ENCODE peak calls at places on chromosomes 6 and 20, in eight cellular contexts. H is non-pigmented ciliary epithelial cell; M is AG08395; D is GM04504; U is progenitor cell of endocrine pancreas; K is heart left ventricle; E is stimulated activated CD4-positive, alpha-beta T cell treated with anti-CD3 and anti-CD28 coated beads, Interleukin-2, amount 100 ng/mL, for 48 hours; F is HAP-1. O is an unnamed sample.

GRCh38 chr6:103264020-103264419 is 1595.7 kb downstream of the HACE1 start:
- DNase-seq in H (no peak), M (no peak), D (no peak), U (no peak), K (no peak), E (no peak), F (no peak), O (no peak)

GRCh38 chr20:14441201-14441600 is 103.8 kb upstream of the FLRT3 start:
- DNase-seq in H (no peak), M (peak), D (no peak), U (no peak), K (no peak), E (no peak), F (no peak), O (peak)

GRCh38 chr6:169070506-169071176 is 183.0 kb downstream of the THBS2 start:
- DNase-seq in H (peak), M (peak), D (peak), U (no peak), K (peak), E (no peak), F (no peak), O (peak)

GRCh38 chr6:128655978-128656498 is 135.6 kb upstream of the PTPRK start:
- DNase-seq in H (peak), M (peak), D (peak), U (no peak), K (no peak), E (peak), F (no peak), O (peak)

GRCh38 chr6:79296211-79296610 is 61.7 kb upstream of the HMGN3 start:
- DNase-seq in H (no peak), M (no peak), D (no peak), U (no peak), K (no peak), E (no peak), F (no peak), O (no peak)

GRCh38 chr20:44728835-44729342 is 13.7 kb downstream of the CCN5 start:
- DNase-seq in H (no peak), M (peak), D (peak), U (no peak), K (peak), E (no peak), F (peak), O (peak)

GRCh38 chr6:109446541-109446940 is 6.0 kb downstream of the SMPD2 start:
- DNase-seq in H (no peak), M (no peak), D (no peak), U (no peak), K (no peak), E (no peak), F (no peak), O (no peak)

GRCh38 chr6:155224031-155224451 is 39.8 kb upstream of the CLDN20 start:
- DNase-seq in H (peak), M (peak), D (peak), U (no peak), K (no peak), E (peak), F (no peak), O (peak)

GRCh38 chr6:30763618-30764489 is 19.5 kb upstream of the IER3 start:
- DNase-seq in H (no peak), M (peak), D (no peak), U (no peak), K (no peak), E (no peak), F (peak), O (no peak)

GRCh38 chr6:225121-225721 is 67.1 kb upstream of the DUSP22 start:
- DNase-seq in H (no peak), M (no peak), D (no peak), U (no peak), K (peak), E (peak), F (no peak), O (no peak)

GRCh38 chr20:23105193-23105592 is 19.1 kb upstream of the CD93 start:
- DNase-seq in H (no peak), M (no peak), D (no peak), U (no peak), K (no peak), E (no peak), F (no peak), O (no peak)

GRCh38 chr20:31527266-31527665 is 13.0 kb downstream of the HM13 start:
- DNase-seq in H (no peak), M (no peak), D (no peak), U (no peak), K (no peak), E (no peak), F (no peak), O (no peak)

GRCh38 chr20:38139919-38140753 is 24.9 kb downstream of the TGM2 start:
- DNase-seq in H (no peak), M (no peak), D (no peak), U (no peak), K (no peak), E (no peak), F (no peak), O (no peak)

GRCh38 chr20:56440346-56441007 is 27.9 kb upstream of the RTF2 start:
- DNase-seq in H (no peak), M (no peak), D (no peak), U (no peak), K (no peak), E (no peak), F (no peak), O (no peak)

GRCh38 chr6:156718647-156719394 is 58.4 kb upstream of the ARID1B start:
- DNase-seq in H (peak), M (peak), D (peak), U (no peak), K (no peak), E (no peak), F (peak), O (no peak)

GRCh38 chr6:32244946-32245398 is 21.1 kb upstream of the NOTCH4 start:
- DNase-seq in H (no peak), M (peak), D (peak), U (peak), K (peak), E (peak), F (peak), O (peak)

GRCh38 chr20:46767127-46767761 is 57.8 kb downstream of the SLC2A10 start:
- DNase-seq in H (no peak), M (peak), D (no peak), U (no peak), K (no peak), E (peak), F (peak), O (no peak)

GRCh38 chr6:90719321-90720195 is 132.7 kb upstream of the MAP3K7 start:
- DNase-seq in H (no peak), M (no peak), D (no peak), U (no peak), K (no peak), E (no peak), F (no peak), O (no peak)

GRCh38 chr6:145633981-145634627 is 101.2 kb downstream of the EPM2A start:
- DNase-seq in H (peak), M (peak), D (peak), U (peak), K (peak), E (peak), F (peak), O (peak)

GRCh38 chr6:111692327-111693164 is 86.9 kb upstream of the TRAF3IP2 start:
- DNase-seq in H (no peak), M (peak), D (no peak), U (no peak), K (peak), E (no peak), F (no peak), O (peak)

GRCh38 chr6:41445268-41445667 is 100.9 kb upstream of the FOXP4 start:
- DNase-seq in H (no peak), M (no peak), D (no peak), U (no peak), K (no peak), E (no peak), F (no peak), O (no peak)

GRCh38 chr20:60058869-60059268 is 100.6 kb downstream of the CDH26 start:
- DNase-seq in H (no peak), M (no peak), D (no peak), U (no peak), K (no peak), E (no peak), F (no peak), O (no peak)

GRCh38 chr6:108661430-108661829 is 100.7 kb downstream of the FOXO3 start:
- DNase-seq in H (peak), M (peak), D (no peak), U (no peak), K (no peak), E (no peak), F (no peak), O (no peak)

GRCh38 chr6:35247642-35248231 is 11.8 kb upstream of the ZNF76 start:
- DNase-seq in H (no peak), M (no peak), D (no peak), U (no peak), K (no peak), E (no peak), F (no peak), O (no peak)

GRCh38 chr20:57440678-57441509 is 49.7 kb downstream of the RBM38 start:
- DNase-seq in H (no peak), M (peak), D (peak), U (no peak), K (peak), E (no peak), F (no peak), O (peak)

GRCh38 chr6:26613201-26613600 is 16.4 kb downstream of the ABT1 start:
- DNase-seq in H (no peak), M (no peak), D (no peak), U (no peak), K (no peak), E (no peak), F (no peak), O (no peak)

GRCh38 chr20:11724112-11724511 is 193.6 kb upstream of the BTBD3 start:
- DNase-seq in H (no peak), M (no peak), D (no peak), U (no peak), K (no peak), E (no peak), F (no peak), O (no peak)

GRCh38 chr6:138988469-138988834 is 399 bp upstream of the REPS1 start:
- DNase-seq in H (no peak), M (no peak), D (no peak), U (no peak), K (no peak), E (no peak), F (no peak), O (no peak)

GRCh38 chr6:168528457-168529095 is 87.6 kb downstream of the SMOC2 start:
- DNase-seq in H (no peak), M (no peak), D (no peak), U (no peak), K (no peak), E (no peak), F (no peak), O (no peak)

GRCh38 chr6:13354331-13355042 is 26.1 kb upstream of the TBC1D7 start:
- DNase-seq in H (peak), M (peak), D (no peak), U (no peak), K (no peak), E (no peak), F (no peak), O (no peak)

GRCh38 chr20:61847420-61847748 is 218.3 kb downstream of the TAF4 start:
- DNase-seq in H (no peak), M (no peak), D (no peak), U (no peak), K (no peak), E (no peak), F (no peak), O (no peak)

GRCh38 chr6:42304313-42304712 is 86.7 kb upstream of the MRPS10 start:
- DNase-seq in H (no peak), M (no peak), D (no peak), U (no peak), K (no peak), E (no peak), F (no peak), O (no peak)